ENCODE peak calls at places on chromosomes 11 and 22, in six cellular contexts. L, E, P, X, U and Q are unnamed samples.

GRCh38 chr11:128302425-128303186 is 284.8 kb downstream of the ETS1 start:
- DNase-seq in L (no peak), E (no peak), P (no peak), X (no peak), U (peak), Q (no peak)

GRCh38 chr11:32434387-32435151 is 770 bp downstream of the WT1 start:
- DNase-seq in L (peak), E (peak), P (no peak), X (peak), U (no peak), Q (peak)

GRCh38 chr22:30305519-30305905 is 16.2 kb upstream of the CASTOR1 start:
- DNase-seq in L (no peak), E (no peak), P (no peak), X (no peak), U (peak), Q (no peak)

GRCh38 chr11:134691474-134691873 is 279.4 kb upstream of the B3GAT1 start:
- DNase-seq in L (no peak), E (no peak), P (no peak), X (no peak), U (no peak), Q (no peak)

GRCh38 chr22:33922268-33922667 is 2.0 kb upstream of the LARGE1 start:
- DNase-seq in L (peak), E (no peak), P (peak), X (peak), U (peak), Q (peak)

GRCh38 chr22:42292726-42293520 is 22.5 kb upstream of the TCF20 start:
- DNase-seq in L (no peak), E (no peak), P (no peak), X (no peak), U (peak), Q (no peak)

GRCh38 chr11:122696662-122697061 is 41.1 kb downstream of the UBASH3B start:
- DNase-seq in L (no peak), E (no peak), P (no peak), X (no peak), U (no peak), Q (no peak)

GRCh38 chr11:134574947-134575346 is 162.9 kb upstream of the B3GAT1 start:
- DNase-seq in L (no peak), E (no peak), P (no peak), X (no peak), U (no peak), Q (no peak)

GRCh38 chr11:57434640-57435546 is 8.0 kb upstream of the SLC43A3 start:
- DNase-seq in L (no peak), E (peak), P (peak), X (peak), U (no peak), Q (no peak)

DNA sequence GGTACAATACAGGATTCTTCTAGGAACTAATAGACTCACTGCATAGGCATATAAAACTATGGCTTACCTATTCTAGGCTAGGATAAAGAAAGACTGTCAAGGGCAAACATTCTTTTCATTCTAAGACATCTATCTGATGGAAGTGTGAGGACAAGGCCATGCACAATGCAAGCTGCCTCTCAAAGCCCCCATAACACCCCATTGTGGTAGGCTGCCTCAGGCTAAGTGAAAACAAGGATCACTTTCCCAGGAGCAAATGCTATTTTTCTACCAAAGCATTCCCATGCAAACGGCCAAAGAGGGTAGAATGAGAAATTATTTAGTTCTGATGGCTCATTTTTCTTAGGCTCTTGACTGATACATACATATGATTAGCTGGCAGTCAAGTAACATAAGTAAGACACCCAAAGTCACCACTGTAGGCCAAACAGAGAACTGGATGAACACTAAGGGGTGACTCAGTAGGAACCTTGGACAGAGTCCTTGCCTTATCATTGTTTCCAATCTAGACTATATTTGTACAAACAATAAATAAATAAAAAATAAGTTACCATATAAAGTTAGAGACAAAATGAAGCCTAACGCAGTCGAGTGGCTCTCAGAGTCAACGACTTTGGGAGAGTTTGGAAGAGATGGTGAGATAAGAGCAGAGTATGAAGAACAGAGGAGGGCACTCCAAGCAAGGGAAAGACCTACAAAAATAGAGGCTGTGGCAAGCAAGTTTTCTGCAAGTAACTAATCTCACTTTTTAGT is 303.6 kb downstream of the SBF2 start:
- DNase-seq in L (no peak), E (no peak), P (no peak), X (peak), U (no peak), Q (no peak)
- TF ChIP-seq CTCF in L (no peak), E (peak), P (peak), X (peak), U (no peak), Q (no peak)

GRCh38 chr22:39471421-39472141 is 14.8 kb downstream of the MGAT3 start:
- DNase-seq in L (no peak), E (no peak), P (no peak), X (peak), U (peak), Q (no peak)
- TF ChIP-seq CTCF in L (no peak), E (no peak), P (no peak), X (no peak), U (no peak), Q (no peak)

GRCh38 chr22:47599753-47600152 is 837.3 kb downstream of the TBC1D22A start:
- DNase-seq in L (no peak), E (no peak), P (no peak), X (no peak), U (no peak), Q (no peak)
- TF ChIP-seq CTCF in L (no peak), E (no peak), P (no peak), X (no peak), U (no peak), Q (no peak)

DNA sequence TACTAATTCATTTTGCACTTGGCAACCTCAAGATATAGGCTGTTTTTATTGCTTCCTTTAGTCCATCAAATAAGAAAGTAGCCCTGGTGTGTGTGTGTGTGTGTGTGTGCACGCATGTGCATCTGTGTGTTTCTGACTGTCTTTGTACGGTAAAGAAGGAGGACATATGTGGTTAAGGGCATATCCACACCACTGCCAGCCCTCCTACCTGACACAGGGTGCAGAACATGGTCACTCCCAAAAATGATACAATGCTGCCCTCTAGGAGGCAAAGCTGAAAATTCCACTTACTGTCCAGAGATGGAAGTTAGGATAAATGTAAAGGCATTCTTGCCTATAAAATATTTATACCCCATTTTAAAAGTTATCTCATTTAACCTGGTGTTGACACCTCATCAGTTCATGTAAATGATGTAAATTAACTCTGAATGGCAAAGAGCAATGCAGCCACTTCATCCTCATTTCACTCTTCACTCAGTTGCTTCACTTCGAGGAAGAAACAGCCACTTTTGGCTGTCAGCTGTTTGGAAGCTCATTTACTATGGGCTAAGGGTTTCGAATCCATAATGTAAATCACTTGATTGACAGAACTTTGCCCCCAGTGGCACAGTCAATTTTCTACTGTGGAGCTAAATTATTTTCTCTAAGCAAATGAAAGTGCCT is 83.1 kb upstream of the MTNR1B start:
- DNase-seq in L (peak), E (peak), P (peak), X (peak), U (peak), Q (peak)
- TF ChIP-seq CTCF in L (peak), E (peak), P (peak), X (peak), U (peak), Q (peak)